ENCODE peak calls at places on chromosomes 6 and 20, in five cellular contexts. N is bronchial epithelial cell, O is DMS153, X is left lung, A is C1 segment of cervical spinal cord. Q is an unnamed sample.

GRCh38 chr20:12762725-12763124 is 246.0 kb upstream of the SPTLC3 start:
- DNase-seq in N (no peak), O (peak), X (no peak), A (no peak), Q (no peak)

GRCh38 chr6:112275365-112275764 is 21.0 kb upstream of the LAMA4 start:
- DNase-seq in N (no peak), O (no peak), X (no peak), A (no peak), Q (no peak)

GRCh38 chr20:35601990-35602389 is 13.6 kb upstream of the SPAG4 start:
- DNase-seq in N (no peak), O (no peak), X (no peak), A (no peak), Q (no peak)

GRCh38 chr20:57459278-57459677 is 65.7 kb downstream of the CTCFL start:
- DNase-seq in N (no peak), O (no peak), X (no peak), A (no peak), Q (no peak)

GRCh38 chr6:161908872-161909271 is 635.0 kb upstream of the AGPAT4 start:
- DNase-seq in N (no peak), O (peak), X (no peak), A (no peak), Q (no peak)

GRCh38 chr6:71336901-71337300 is 48.3 kb downstream of the OGFRL1 start:
- DNase-seq in N (no peak), O (no peak), X (no peak), A (no peak), Q (no peak)

GRCh38 chr6:136069119-136069518 is 181.0 kb downstream of the MTFR2 start:
- DNase-seq in N (peak), O (no peak), X (no peak), A (no peak), Q (no peak)

GRCh38 chr6:89596484-89596883 is 42.1 kb downstream of the LYRM2 start:
- DNase-seq in N (peak), O (no peak), X (no peak), A (no peak), Q (no peak)

GRCh38 chr6:15374119-15374518 is 128.2 kb downstream of the JARID2 start:
- DNase-seq in N (no peak), O (no peak), X (no peak), A (no peak), Q (no peak)